ENCODE peak calls at places on chromosomes 2 and 18, in four cellular contexts. Q is activated CD4-positive, alpha-beta T cell treated with anti-CD3 and anti-CD28 coated beads, Interleukin-2, amount 50 U/mL, for 24 hours; O is progenitor cell of endocrine pancreas; D is BE2C. Z is an unnamed sample.

GRCh38 chr2:202046577-202046976 is 12.9 kb downstream of the FZD7 start:
- DNase-seq in Q (no peak), O (no peak), D (no peak), Z (no peak)

GRCh38 chr18:48207733-48208132 is 201.4 kb downstream of the ZBTB7C start:
- DNase-seq in Q (no peak), O (no peak), D (no peak), Z (no peak)

GRCh38 chr2:231674587-231675334 is 33.6 kb upstream of the PTMA start:
- DNase-seq in Q (peak), O (peak), D (peak), Z (peak)

GRCh38 chr2:240615409-240615808 is 9.9 kb upstream of the GPR35 start:
- DNase-seq in Q (no peak), O (no peak), D (no peak), Z (no peak)

GRCh38 chr2:75222527-75222926 is 23.2 kb upstream of the TACR1 start:
- DNase-seq in Q (no peak), O (no peak), D (no peak), Z (no peak)

GRCh38 chr2:240983361-240983995 is 14.9 kb upstream of the SNED1 start:
- DNase-seq in Q (no peak), O (peak), D (peak), Z (peak)

GRCh38 chr2:71458413-71459083 is 5.2 kb downstream of the DYSF start:
- DNase-seq in Q (no peak), O (no peak), D (no peak), Z (no peak)

GRCh38 chr18:73235491-73235890 is 367.7 kb upstream of the NETO1 start:
- DNase-seq in Q (no peak), O (no peak), D (no peak), Z (no peak)

GRCh38 chr2:23566236-23567142 is 181.5 kb downstream of the KLHL29 start:
- DNase-seq in Q (no peak), O (no peak), D (peak), Z (no peak)

GRCh38 chr2:230879891-230880290 is 15.1 kb downstream of the ITM2C start:
- DNase-seq in Q (no peak), O (no peak), D (no peak), Z (peak)

GRCh38 chr18:47184419-47185050 is 8.4 kb upstream of the IER3IP1 start:
- DNase-seq in Q (no peak), O (no peak), D (peak), Z (no peak)

GRCh38 chr2:73268831-73269685 is 15.2 kb downstream of the FBXO41 start:
- DNase-seq in Q (no peak), O (no peak), D (no peak), Z (peak)

GRCh38 chr2:150832686-150833085 is 345.2 kb upstream of the RND3 start:
- DNase-seq in Q (no peak), O (no peak), D (no peak), Z (no peak)

GRCh38 chr2:54722641-54723299 is 692 bp upstream of the EML6 start:
- DNase-seq in Q (no peak), O (no peak), D (no peak), Z (no peak)

GRCh38 chr2:157476915-157477709 is 33.2 kb upstream of the CYTIP start:
- DNase-seq in Q (no peak), O (no peak), D (no peak), Z (no peak)

GRCh38 chr2:225494100-225494459 is 94.6 kb downstream of the NYAP2 start:
- DNase-seq in Q (no peak), O (no peak), D (no peak), Z (no peak)